ENCODE peak calls at places on chromosomes 1 and 21, in six cellular contexts. R is spleen; X is cardiac fibroblast; G is activated CD8-positive, alpha-beta T cell treated with anti-CD3 and anti-CD28 coated beads, Interleukin-2, amount 10 ng/mL, durations not matched to agents 7 days and 5 days; Q is iris pigment epithelial cell; K is NCI-H2029 treated with DMSO at 0.1 percent for 48 hours. P is an unnamed sample.

GRCh38 chr1:196609114-196609737 is 986 bp upstream of the KCNT2 start:
- DNase-seq in Q (no peak), K (no peak), X (peak), R (no peak), G (no peak), P (no peak)

GRCh38 chr1:6447818-6448748 is 17.9 kb downstream of the TNFRSF25 start:
- DNase-seq in R (no peak), G (no peak), X (no peak), K (peak), Q (no peak), P (no peak)

GRCh38 chr1:86423873-86424272 is at the start of gene CLCA2:
- DNase-seq in X (no peak), K (no peak), Q (no peak), G (no peak), R (no peak), P (no peak)

GRCh38 chr1:29457496-29458368 is 221.4 kb downstream of the PTPRU start:
- DNase-seq in Q (no peak), X (no peak), R (peak), G (no peak), K (no peak), P (no peak)

GRCh38 chr21:29318354-29318753 is 19.6 kb downstream of the BACH1 start:
- DNase-seq in X (peak), G (no peak), K (no peak), Q (peak), R (no peak), P (no peak)

GRCh38 chr1:207223162-207223561 is 98.3 kb upstream of the CD55 start:
- DNase-seq in K (no peak), R (no peak), Q (peak), G (no peak), X (no peak), P (no peak)

GRCh38 chr1:244414543-244414942 is 37.2 kb downstream of the ADSS2 start:
- DNase-seq in G (no peak), K (no peak), Q (peak), X (peak), R (no peak), P (peak)

GRCh38 chr1:31181515-31182343 is 58.0 kb downstream of the NKAIN1 start:
- DNase-seq in X (peak), Q (peak), R (peak), G (peak), K (peak), P (peak)

GRCh38 chr1:112956503-112957132 is 622 bp upstream of the SLC16A1 start:
- DNase-seq in G (peak), Q (peak), X (no peak), K (no peak), R (no peak), P (no peak)

GRCh38 chr1:24540906-24541710 is 14.8 kb upstream of the NCMAP start:
- DNase-seq in G (peak), K (no peak), R (no peak), X (peak), Q (peak), P (peak)

GRCh38 chr1:211355873-211356272 is 29.2 kb downstream of the TRAF5 start:
- DNase-seq in K (no peak), G (no peak), X (no peak), R (no peak), Q (no peak), P (no peak)

GRCh38 chr1:62716397-62716796 is 28.2 kb upstream of the DOCK7 start:
- DNase-seq in Q (no peak), G (no peak), K (no peak), R (no peak), X (no peak), P (peak)

GRCh38 chr1:226034482-226034881 is 28.0 kb upstream of the H3-3A start:
- DNase-seq in K (no peak), R (peak), Q (peak), X (peak), G (no peak), P (peak)

GRCh38 chr1:22143065-22143514 is at the start of gene WNT4:
- DNase-seq in R (no peak), Q (peak), K (no peak), X (no peak), G (peak), P (peak)

GRCh38 chr1:59433440-59433813 is 136.5 kb downstream of the FGGY start:
- DNase-seq in Q (no peak), R (no peak), K (no peak), X (peak), G (no peak), P (no peak)

GRCh38 chr1:211731456-211732275 is 56.2 kb upstream of the NEK2 start:
- DNase-seq in K (no peak), G (no peak), X (no peak), R (no peak), Q (no peak), P (no peak)

GRCh38 chr1:26409191-26409751 is 1.3 kb upstream of the LIN28A start:
- DNase-seq in Q (no peak), X (no peak), R (no peak), K (no peak), G (peak), P (peak)

GRCh38 chr21:29812947-29813346 is 126.8 kb downstream of the GRIK1 start:
- DNase-seq in X (no peak), G (no peak), R (no peak), Q (no peak), K (peak), P (no peak)

GRCh38 chr1:63936276-63936675 is 162.5 kb downstream of the ROR1 start:
- DNase-seq in K (no peak), X (no peak), Q (no peak), G (no peak), R (no peak), P (no peak)

GRCh38 chr1:226783202-226783601 is 44.1 kb upstream of the ITPKB start:
- DNase-seq in G (no peak), X (no peak), R (no peak), Q (no peak), K (no peak), P (no peak)

GRCh38 chr1:108590436-108590835 is 30.5 kb downstream of the EEIG2 start:
- DNase-seq in X (peak), Q (peak), R (no peak), G (no peak), K (no peak), P (peak)

GRCh38 chr1:29473167-29473855 is 237.0 kb downstream of the PTPRU start:
- DNase-seq in Q (no peak), K (no peak), X (no peak), R (peak), G (no peak), P (no peak)

GRCh38 chr1:234519506-234519905 is 40.5 kb upstream of the TARBP1 start:
- DNase-seq in K (peak), Q (no peak), R (no peak), X (no peak), G (no peak), P (no peak)

GRCh38 chr1:114033219-114033706 is 54.0 kb downstream of the OLFML3 start:
- DNase-seq in X (peak), K (no peak), Q (peak), G (no peak), R (no peak), P (peak)

GRCh38 chr1:186828612-186829542 is at the start of gene PLA2G4A:
- DNase-seq in R (peak), X (peak), K (no peak), Q (peak), G (peak), P (peak)

GRCh38 chr1:112256413-112256812 is 139.6 kb upstream of the CTTNBP2NL start:
- DNase-seq in G (no peak), Q (no peak), R (no peak), K (no peak), X (no peak), P (no peak)

GRCh38 chr1:201649776-201650607 is 111.1 kb downstream of the NAV1 start:
- DNase-seq in K (peak), R (no peak), X (peak), Q (peak), G (no peak), P (peak)

GRCh38 chr21:31514598-31514997 is 144.9 kb upstream of the SOD1 start:
- DNase-seq in R (no peak), X (no peak), Q (no peak), G (no peak), K (no peak), P (no peak)

GRCh38 chr21:25002676-25003075 is 604.6 kb downstream of the MRPL39 start:
- DNase-seq in Q (no peak), X (no peak), G (no peak), K (no peak), R (no peak), P (no peak)

GRCh38 chr1:206035027-206035426 is 11.3 kb upstream of the CTSE start:
- DNase-seq in Q (no peak), G (no peak), R (no peak), X (no peak), K (no peak), P (no peak)

GRCh38 chr1:111032295-111032897 is 68.7 kb upstream of the LRIF1 start:
- DNase-seq in X (peak), K (peak), Q (peak), G (peak), R (no peak), P (peak)

GRCh38 chr1:95888877-95889799 is 655.1 kb downstream of the RWDD3 start:
- DNase-seq in R (no peak), K (peak), Q (no peak), G (no peak), X (no peak), P (no peak)

GRCh38 chr1:239884776-239885175 is 206.9 kb upstream of the FMN2 start:
- DNase-seq in X (no peak), R (no peak), K (no peak), Q (no peak), G (no peak), P (no peak)

GRCh38 chr1:6969762-6970161 is 184.5 kb downstream of the CAMTA1 start:
- DNase-seq in Q (no peak), G (no peak), X (no peak), R (no peak), K (no peak), P (no peak)

GRCh38 chr1:54763814-54764131 is 550 bp downstream of the PARS2 start:
- DNase-seq in K (no peak), R (no peak), G (peak), Q (peak), X (no peak), P (no peak)